ENCODE peak calls at places on chromosomes 3 and 15, in six cellular contexts. W is LoVo, M is iris pigment epithelial cell, E is NAMALWA, Y is ecto neural progenitor cell, D is putamen. O is an unnamed sample.

GRCh38 chr3:129016366-129016724 is 15.2 kb downstream of the EFCC1 start:
- DNase-seq in E (peak; percentile 85), W (peak; percentile 48), Y (no peak), M (no peak), D (no peak), O (no peak)

GRCh38 chr3:32392530-32393302 is 1.1 kb downstream of the CMTM7 start:
- DNase-seq in M (peak; percentile 79), Y (no peak), E (no peak), W (peak; percentile 59), D (no peak), O (peak; percentile 29)

GRCh38 chr3:32952369-32953067 is 1.1 kb downstream of the CCR4 start:
- DNase-seq in E (no peak), Y (no peak), D (no peak), M (no peak), W (no peak), O (no peak)

GRCh38 chr3:8607285-8608040 is 37.1 kb downstream of the SSUH2 start:
- DNase-seq in Y (peak; percentile 76), M (peak; percentile 81), E (peak; percentile 13), D (peak; percentile 49), W (no peak), O (peak; percentile 68)

GRCh38 chr3:150238995-150239612 is 169.0 kb upstream of the TSC22D2 start:
- DNase-seq in D (no peak), M (peak; percentile 17), E (no peak), W (peak; percentile 59), Y (no peak), O (no peak)

GRCh38 chr15:101308604-101309435 is 13.8 kb upstream of the SNRPA1 start:
- DNase-seq in Y (no peak), W (no peak), M (no peak), E (no peak), D (no peak), O (no peak)

GRCh38 chr3:55704521-55704920 is 217.4 kb upstream of the WNT5A start:
- DNase-seq in M (peak; percentile 89), W (no peak), E (no peak), D (no peak), Y (no peak), O (no peak)

GRCh38 chr3:136979684-136980083 is 21.9 kb downstream of the IL20RB start:
- DNase-seq in W (no peak), Y (no peak), M (peak; percentile 34), E (no peak), D (no peak), O (no peak)

GRCh38 chr3:53813229-53813628 is 33.0 kb downstream of the CHDH start:
- DNase-seq in E (no peak), M (no peak), D (no peak), Y (no peak), W (no peak), O (no peak)

GRCh38 chr3:108097326-108098035 is 6.7 kb upstream of the CD47 start:
- DNase-seq in Y (no peak), D (no peak), E (no peak), M (no peak), W (no peak), O (no peak)

GRCh38 chr15:39898317-39898716 is 21.7 kb downstream of the GPR176 start:
- DNase-seq in M (no peak), Y (no peak), D (no peak), E (no peak), W (no peak), O (no peak)

GRCh38 chr3:16467368-16467767 is 46.1 kb downstream of the RFTN1 start:
- DNase-seq in Y (no peak), W (no peak), M (no peak), D (no peak), E (no peak), O (no peak)

GRCh38 chr3:155112661-155113389 is 32.7 kb downstream of the MME start:
- DNase-seq in M (no peak), D (no peak), Y (no peak), E (peak; percentile 87), W (no peak), O (no peak)

GRCh38 chr3:133093366-133093765 is 55.2 kb downstream of the TMEM108 start:
- DNase-seq in E (no peak), M (no peak), D (no peak), Y (no peak), W (no peak), O (no peak)

GRCh38 chr3:42728668-42729364 is 26.2 kb upstream of the HHATL start:
- DNase-seq in W (no peak), E (no peak), Y (no peak), D (no peak), M (no peak), O (no peak)

GRCh38 chr3:127630811-127631714 is 2.1 kb downstream of the PODXL2 start:
- DNase-seq in M (no peak), D (no peak), E (no peak), W (no peak), Y (no peak), O (no peak)

GRCh38 chr3:125051715-125052581 is 3.8 kb downstream of the HEG1 start:
- DNase-seq in M (peak; percentile 77), Y (no peak), D (no peak), E (peak; percentile 39), W (no peak), O (no peak)

GRCh38 chr3:132256984-132257383 is 60.2 kb upstream of the ACP3 start:
- DNase-seq in D (peak; percentile 19), E (no peak), M (peak; percentile 41), Y (peak; percentile 50), W (peak; percentile 39), O (peak; percentile 25)

GRCh38 chr3:66303556-66303955 is 82.8 kb downstream of the SLC25A26 start:
- DNase-seq in W (no peak), E (no peak), Y (no peak), M (no peak), D (no peak), O (no peak)

GRCh38 chr15:101526442-101526841 is 36.9 kb upstream of the PCSK6 start:
- DNase-seq in D (no peak), W (no peak), Y (peak; percentile 39), E (no peak), M (no peak), O (no peak)

O was measured in HTR-8/SVneo.